ENCODE peak calls at places on chromosomes 2 and 18, in six cellular contexts. One of them, this sample, is unnamed.
A peak's percentile ranks its signal among the peaks of the same experiment; 100 is the strongest.

GRCh38 chr18:62799977-62800376 is 84.6 kb downstream of the PHLPP1 start:
- DNase-seq in neuronal stem cell: no peak
- DNase-seq in mesenchymal stem cell: no peak
- DNase-seq in H1: no peak
- DNase-seq in IMR-90: no peak
- DNase-seq in H9: no peak
- DNase-seq in this sample: no peak

GRCh38 chr2:100257939-100258338 is 64.4 kb downstream of the LONRF2 start:
- DNase-seq in mesenchymal stem cell: peak; percentile 47
- DNase-seq in neuronal stem cell: no peak
- DNase-seq in H9: no peak
- DNase-seq in IMR-90: peak; percentile 53
- DNase-seq in H1: no peak
- DNase-seq in this sample: no peak

GRCh38 chr2:113078350-113078839 is 10.6 kb downstream of the IL1F10 start:
- DNase-seq in IMR-90: no peak
- DNase-seq in mesenchymal stem cell: no peak
- DNase-seq in neuronal stem cell: no peak
- DNase-seq in H9: no peak
- DNase-seq in H1: no peak
- DNase-seq in this sample: no peak

GRCh38 chr18:50158866-50159653 is 35.9 kb downstream of the MYO5B start:
- DNase-seq in H9: no peak
- DNase-seq in IMR-90: no peak
- DNase-seq in neuronal stem cell: peak; percentile 31
- DNase-seq in H1: no peak
- DNase-seq in mesenchymal stem cell: no peak
- DNase-seq in this sample: peak; percentile 84

GRCh38 chr2:149169653-149170052 is 131.2 kb downstream of the LYPD6B start:
- DNase-seq in H1: no peak
- DNase-seq in IMR-90: no peak
- DNase-seq in H9: no peak
- DNase-seq in neuronal stem cell: no peak
- DNase-seq in mesenchymal stem cell: peak; percentile 37
- DNase-seq in this sample: peak; percentile 64

GRCh38 chr18:32271649-32272324 is 81.9 kb downstream of the MEP1B start:
- DNase-seq in H1: no peak
- DNase-seq in mesenchymal stem cell: peak; percentile 45
- DNase-seq in IMR-90: peak; percentile 55
- DNase-seq in neuronal stem cell: no peak
- DNase-seq in H9: no peak
- DNase-seq in this sample: peak; percentile 13

GRCh38 chr2:216740557-216741222 is 45.3 kb upstream of the IGFBP5 start:
- DNase-seq in IMR-90: peak; percentile 93
- DNase-seq in neuronal stem cell: no peak
- DNase-seq in H9: no peak
- DNase-seq in mesenchymal stem cell: peak; percentile 94
- DNase-seq in H1: no peak
- DNase-seq in this sample: no peak

GRCh38 chr18:13390196-13390595 is 171.6 kb downstream of the LDLRAD4 start:
- DNase-seq in H1: peak; percentile 40
- DNase-seq in mesenchymal stem cell: no peak
- DNase-seq in neuronal stem cell: no peak
- DNase-seq in IMR-90: no peak
- DNase-seq in H9: no peak
- DNase-seq in this sample: no peak

GRCh38 chr2:48398285-48399135 is 131.4 kb upstream of the STON1 start:
- DNase-seq in mesenchymal stem cell: no peak
- DNase-seq in H1: no peak
- DNase-seq in IMR-90: no peak
- DNase-seq in H9: no peak
- DNase-seq in neuronal stem cell: peak; percentile 74
- DNase-seq in this sample: no peak

GRCh38 chr2:94870392-94871225 is 621 bp upstream of the TEKT4 start:
- DNase-seq in neuronal stem cell: no peak
- DNase-seq in H9: peak; percentile 24
- DNase-seq in H1: peak; percentile 95
- DNase-seq in IMR-90: no peak
- DNase-seq in mesenchymal stem cell: no peak
- DNase-seq in this sample: no peak

GRCh38 chr2:160325413-160325812 is 125.3 kb upstream of the ITGB6 start:
- DNase-seq in H9: no peak
- DNase-seq in IMR-90: no peak
- DNase-seq in mesenchymal stem cell: no peak
- DNase-seq in neuronal stem cell: no peak
- DNase-seq in H1: no peak
- DNase-seq in this sample: no peak

GRCh38 chr18:35588995-35589394 is 7.5 kb downstream of the GALNT1 start:
- DNase-seq in H9: peak; percentile 65
- DNase-seq in H1: peak; percentile 59
- DNase-seq in IMR-90: no peak
- DNase-seq in mesenchymal stem cell: no peak
- DNase-seq in neuronal stem cell: no peak
- DNase-seq in this sample: no peak

GRCh38 chr2:31973665-31974064 is 37.1 kb downstream of the MEMO1 start:
- DNase-seq in mesenchymal stem cell: no peak
- DNase-seq in H1: no peak
- DNase-seq in IMR-90: no peak
- DNase-seq in neuronal stem cell: no peak
- DNase-seq in H9: no peak
- DNase-seq in this sample: no peak
- H2BK120ac ChIP-seq in mesenchymal stem cell: no peak overlapping the region
- H2BK120ac ChIP-seq in H1: no peak overlapping the region
- H2BK120ac ChIP-seq in IMR-90: no peak overlapping the region
- H2BK120ac ChIP-seq in neuronal stem cell: no peak overlapping the region
- H2BK120ac ChIP-seq in H9: no peak overlapping the region
- H2BK120ac ChIP-seq in this sample: no peak overlapping the region

DNA sequence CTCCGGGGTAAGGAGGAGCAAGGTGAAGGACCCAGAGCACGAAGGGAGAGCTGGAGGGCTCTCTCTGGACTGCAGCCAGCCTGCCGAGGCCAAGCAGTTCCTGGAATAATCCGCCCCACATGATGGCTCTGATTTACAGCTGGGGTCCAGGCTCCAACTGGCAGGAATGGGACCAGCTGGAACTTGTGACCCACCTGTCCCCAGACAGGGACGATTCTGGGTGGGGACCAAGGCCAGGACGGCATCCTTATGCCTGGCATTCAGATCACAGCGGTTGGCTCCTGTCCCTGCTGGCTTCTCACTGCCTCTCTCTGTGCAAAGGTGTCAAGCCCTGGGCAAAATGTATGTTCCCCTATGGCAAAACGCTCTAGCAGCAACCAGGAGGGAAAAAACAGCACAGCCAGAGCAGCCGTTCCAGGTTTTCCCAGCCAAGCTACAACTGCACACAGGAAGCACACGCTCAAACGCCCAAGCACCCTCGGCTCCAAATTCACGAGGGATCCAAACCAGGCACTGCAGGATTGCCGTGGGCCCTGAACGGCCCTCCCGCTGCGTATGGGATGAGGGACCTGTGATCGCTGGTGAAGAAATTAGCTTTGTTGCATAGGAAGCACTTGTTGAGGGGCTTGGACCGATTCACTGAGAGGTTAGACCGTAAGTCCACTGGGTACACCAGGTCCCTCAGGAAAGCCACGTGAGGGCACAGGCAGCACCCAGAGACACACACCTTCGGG is 35.8 kb downstream of the FAM178B start:
- DNase-seq in IMR-90: no peak
- DNase-seq in H1: no peak
- DNase-seq in mesenchymal stem cell: no peak
- DNase-seq in neuronal stem cell: no peak
- DNase-seq in H9: no peak
- DNase-seq in this sample: peak; percentile 28
- H3K14ac ChIP-seq in IMR-90: no peak overlapping the region
- H3K14ac ChIP-seq in H1: no peak overlapping the region
- H3K14ac ChIP-seq in mesenchymal stem cell: no peak overlapping the region
- H3K14ac ChIP-seq in neuronal stem cell: no peak overlapping the region
- H3K14ac ChIP-seq in H9: no peak overlapping the region
- H3K14ac ChIP-seq in this sample: peak overlapping the region; percentile 10

GRCh38 chr2:174974131-174974530 is 31.1 kb downstream of the CHN1 start:
- DNase-seq in mesenchymal stem cell: no peak
- DNase-seq in IMR-90: no peak
- DNase-seq in neuronal stem cell: no peak
- DNase-seq in H1: no peak
- DNase-seq in H9: no peak
- DNase-seq in this sample: peak; percentile 25

GRCh38 chr2:174969091-174969734 is 36.0 kb downstream of the CHN1 start:
- DNase-seq in H9: no peak
- DNase-seq in IMR-90: no peak
- DNase-seq in H1: no peak
- DNase-seq in mesenchymal stem cell: no peak
- DNase-seq in neuronal stem cell: no peak
- DNase-seq in this sample: no peak

GRCh38 chr2:174970092-174970491 is 35.1 kb downstream of the CHN1 start:
- DNase-seq in H1: no peak
- DNase-seq in H9: no peak
- DNase-seq in IMR-90: peak; percentile 61
- DNase-seq in neuronal stem cell: no peak
- DNase-seq in mesenchymal stem cell: peak; percentile 24
- DNase-seq in this sample: peak; percentile 37

GRCh38 chr2:174972924-174973323 is 32.3 kb downstream of the CHN1 start:
- DNase-seq in neuronal stem cell: no peak
- DNase-seq in H9: no peak
- DNase-seq in mesenchymal stem cell: peak; percentile 54
- DNase-seq in IMR-90: peak; percentile 83
- DNase-seq in H1: no peak
- DNase-seq in this sample: peak; percentile 89

GRCh38 chr2:174971868-174972781 is 33.1 kb downstream of the CHN1 start:
- DNase-seq in mesenchymal stem cell: peak; percentile 53
- DNase-seq in H9: no peak
- DNase-seq in neuronal stem cell: no peak
- DNase-seq in IMR-90: peak; percentile 75
- DNase-seq in H1: no peak
- DNase-seq in this sample: peak; percentile 69
- H3K27ac ChIP-seq in mesenchymal stem cell: peak overlapping the region; percentile 91
- H3K27ac ChIP-seq in H9: no peak overlapping the region
- H3K27ac ChIP-seq in neuronal stem cell: no peak overlapping the region
- H3K27ac ChIP-seq in IMR-90: peak overlapping the region; percentile 82
- H3K27ac ChIP-seq in H1: no peak overlapping the region
- H3K27ac ChIP-seq in this sample: no peak overlapping the region

DNA sequence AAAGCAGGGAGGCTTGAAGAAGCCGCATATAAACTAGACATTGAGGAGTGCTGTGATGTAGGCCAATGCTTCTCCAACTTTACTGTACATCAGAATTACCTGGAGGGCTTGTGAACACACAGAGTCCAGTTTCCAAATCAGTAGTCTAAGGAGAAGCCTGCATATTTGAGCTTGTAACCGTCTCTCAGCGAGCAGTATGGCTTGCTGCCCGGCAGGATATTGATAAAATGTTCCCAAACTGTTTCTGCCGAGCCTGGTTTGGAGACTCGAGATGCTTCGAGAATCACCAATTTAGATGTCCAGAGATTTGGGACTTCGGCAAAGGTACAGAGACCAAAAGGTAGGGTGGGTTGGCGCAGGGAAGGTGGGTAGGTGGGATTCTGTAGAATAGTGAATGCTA is 11.0 kb upstream of the RAB31 start:
- DNase-seq in IMR-90: no peak
- DNase-seq in H1: no peak
- DNase-seq in neuronal stem cell: no peak
- DNase-seq in mesenchymal stem cell: no peak
- DNase-seq in H9: no peak
- DNase-seq in this sample: no peak
- H2BK120ac ChIP-seq in IMR-90: no peak overlapping the region
- H2BK120ac ChIP-seq in H1: no peak overlapping the region
- H2BK120ac ChIP-seq in neuronal stem cell: no peak overlapping the region
- H2BK120ac ChIP-seq in mesenchymal stem cell: no peak overlapping the region
- H2BK120ac ChIP-seq in H9: no peak overlapping the region
- H2BK120ac ChIP-seq in this sample: no peak overlapping the region

DNA sequence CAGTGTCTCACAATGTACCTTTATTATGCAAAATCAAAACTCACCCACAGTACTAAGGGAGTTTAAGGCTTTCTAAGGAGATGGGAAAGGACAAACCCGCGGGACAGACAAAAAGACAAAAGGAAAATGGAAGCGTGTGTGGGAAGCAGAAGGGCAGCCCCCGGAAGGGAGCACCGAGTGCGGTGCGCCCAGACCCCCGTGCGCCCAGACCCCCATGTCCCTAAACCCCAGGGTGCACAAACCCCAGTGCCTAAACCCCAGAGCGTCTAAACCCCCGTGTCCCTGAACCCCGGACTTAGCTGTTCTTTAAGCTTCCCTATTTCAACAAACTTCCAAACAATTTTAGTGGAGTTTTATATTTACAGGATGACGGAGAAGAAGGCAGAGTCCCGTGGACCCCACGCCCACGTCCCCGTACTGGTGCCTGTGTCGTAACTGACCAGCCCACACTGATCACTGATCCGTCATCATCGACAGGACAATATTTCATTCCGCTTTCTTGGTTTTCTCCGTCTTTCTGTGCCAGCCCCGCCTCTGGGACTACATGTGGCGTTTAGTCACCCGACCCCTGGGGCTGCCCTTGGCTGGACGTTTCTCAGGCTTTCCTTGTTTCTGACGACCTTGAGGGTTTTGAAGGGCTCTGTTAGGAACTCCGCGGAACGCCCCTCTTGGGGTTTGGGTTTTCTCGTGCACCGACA is 76.9 kb downstream of the RTP5 start:
- DNase-seq in neuronal stem cell: no peak
- DNase-seq in H1: no peak
- DNase-seq in IMR-90: no peak
- DNase-seq in H9: no peak
- DNase-seq in mesenchymal stem cell: no peak
- DNase-seq in this sample: no peak
- H3K14ac ChIP-seq in neuronal stem cell: no peak overlapping the region
- H3K14ac ChIP-seq in H1: no peak overlapping the region
- H3K14ac ChIP-seq in IMR-90: no peak overlapping the region
- H3K14ac ChIP-seq in H9: no peak overlapping the region
- H3K14ac ChIP-seq in mesenchymal stem cell: no peak overlapping the region
- H3K14ac ChIP-seq in this sample: no peak overlapping the region

DNA sequence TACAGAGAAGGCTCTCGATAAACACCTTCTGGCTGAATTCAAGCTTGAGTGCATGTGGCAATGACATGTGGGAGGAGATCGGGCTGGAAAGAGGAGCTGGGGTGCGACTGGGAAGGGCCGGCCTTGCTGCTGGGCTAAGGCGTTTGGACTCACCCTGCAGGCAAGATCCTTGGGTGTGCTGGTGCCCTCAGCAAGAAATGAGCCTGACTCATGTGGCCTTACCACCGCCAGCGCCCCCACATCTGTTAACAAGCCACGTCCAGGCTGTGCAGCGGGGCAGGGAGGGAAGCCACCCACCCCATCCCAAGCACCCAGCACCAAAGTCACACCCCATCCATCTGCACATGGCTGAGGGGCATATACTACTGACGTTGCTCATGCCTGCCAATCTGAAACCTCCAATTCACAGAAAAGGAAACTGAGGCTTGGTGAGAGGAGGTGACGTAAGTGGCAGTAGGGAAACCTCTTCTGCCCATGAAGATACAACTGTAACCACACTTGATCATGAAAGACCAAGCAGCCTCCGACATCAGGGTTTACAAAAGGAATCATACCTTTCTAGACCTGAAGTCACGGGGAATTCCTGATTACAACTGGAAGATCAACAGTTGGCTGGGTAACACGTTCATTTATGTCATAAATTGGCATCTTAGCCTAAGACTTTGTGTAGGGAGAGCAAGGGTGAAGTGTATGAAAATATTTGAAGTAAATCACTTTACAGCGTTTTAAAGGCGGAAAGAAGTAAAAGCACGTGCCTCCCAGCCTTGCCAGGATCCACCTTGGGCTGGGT is 1.1 kb downstream of the HS1BP3 start:
- DNase-seq in mesenchymal stem cell: no peak
- DNase-seq in neuronal stem cell: no peak
- DNase-seq in IMR-90: no peak
- DNase-seq in H1: no peak
- DNase-seq in H9: no peak
- DNase-seq in this sample: peak; percentile 18
- H3K27ac ChIP-seq in mesenchymal stem cell: no peak overlapping the region
- H3K27ac ChIP-seq in neuronal stem cell: no peak overlapping the region
- H3K27ac ChIP-seq in IMR-90: no peak overlapping the region
- H3K27ac ChIP-seq in H1: no peak overlapping the region
- H3K27ac ChIP-seq in H9: no peak overlapping the region
- H3K27ac ChIP-seq in this sample: no peak overlapping the region

GRCh38 chr2:144348846-144349245 is 171.1 kb downstream of the ZEB2 start:
- DNase-seq in neuronal stem cell: no peak
- DNase-seq in IMR-90: no peak
- DNase-seq in H1: no peak
- DNase-seq in mesenchymal stem cell: no peak
- DNase-seq in H9: no peak
- DNase-seq in this sample: no peak
- H2BK120ac ChIP-seq in neuronal stem cell: no peak overlapping the region
- H2BK120ac ChIP-seq in IMR-90: no peak overlapping the region
- H2BK120ac ChIP-seq in H1: no peak overlapping the region
- H2BK120ac ChIP-seq in mesenchymal stem cell: no peak overlapping the region
- H2BK120ac ChIP-seq in H9: no peak overlapping the region
- H2BK120ac ChIP-seq in this sample: no peak overlapping the region